ENCODE peak calls at places on chromosomes 1 and 21, in six cellular contexts. T is prostate gland, H is uterus, G is IMR-90, I is endothelial cell of umbilical vein, E is lower leg skin. W is an unnamed sample.
A peak's percentile ranks its signal among the peaks of the same experiment; 100 is the strongest.

GRCh38 chr1:34137411-34137810 is 27.6 kb downstream of the CSMD2 start:
- DNase-seq in T (no peak), H (no peak), G (no peak), I (no peak), E (no peak), W (no peak)

GRCh38 chr1:52667290-52667689 is 30.9 kb downstream of the COA7 start:
- DNase-seq in T (no peak), H (no peak), G (no peak), I (no peak), E (peak; percentile 7), W (no peak)

GRCh38 chr1:57843760-57844159 is 419.9 kb upstream of the DAB1 start:
- DNase-seq in T (no peak), H (no peak), G (no peak), I (no peak), E (no peak), W (no peak)

GRCh38 chr21:44934797-44935532 is 4.9 kb upstream of the SLX9 start:
- DNase-seq in T (no peak), H (no peak), G (no peak), I (no peak), E (no peak), W (peak; percentile 24)

GRCh38 chr1:151668090-151668489 is 48.5 kb downstream of the CELF3 start:
- DNase-seq in T (no peak), H (no peak), G (no peak), I (no peak), E (no peak), W (no peak)

GRCh38 chr1:111140680-111140967 is 601 bp downstream of the CEPT1 start:
- DNase-seq in T (peak; percentile 40), H (no peak), G (peak; percentile 36), I (peak; percentile 68), E (no peak), W (no peak)

GRCh38 chr1:246139745-246140182 is 367.3 kb downstream of the SMYD3 start:
- DNase-seq in T (no peak), H (no peak), G (peak; percentile 93), I (peak; percentile 69), E (no peak), W (no peak)

GRCh38 chr1:202981939-202982338 is 14.9 kb upstream of the CYB5R1 start:
- DNase-seq in T (no peak), H (no peak), G (no peak), I (no peak), E (no peak), W (no peak)

GRCh38 chr1:17056586-17056985 is 2.8 kb upstream of the SDHB start:
- DNase-seq in T (no peak), H (no peak), G (no peak), I (no peak), E (no peak), W (no peak)

GRCh38 chr1:1281533-1282321 is 1.5 kb downstream of the SCNN1D start:
- DNase-seq in T (peak; percentile 73), H (no peak), G (peak; percentile 81), I (peak; percentile 21), E (no peak), W (peak; percentile 80)

GRCh38 chr1:115041654-115042053 is 12.0 kb downstream of the TSHB start:
- DNase-seq in T (no peak), H (no peak), G (no peak), I (no peak), E (no peak), W (no peak)

GRCh38 chr1:111503585-111504060 is at the start of the genes ADORA3 and TMIGD3:
- DNase-seq in T (no peak), H (no peak), G (no peak), I (no peak), E (no peak), W (no peak)

GRCh38 chr1:235253219-235253640 is 74.7 kb downstream of the ARID4B start:
- DNase-seq in T (peak; percentile 33), H (peak; percentile 55), G (peak; percentile 72), I (peak; percentile 71), E (no peak), W (peak; percentile 61)

GRCh38 chr1:47495176-47495713 is 57.4 kb downstream of the FOXD2 start:
- DNase-seq in T (no peak), H (no peak), G (no peak), I (no peak), E (peak; percentile 45), W (no peak)

GRCh38 chr1:23592209-23592905 is 33.1 kb upstream of the ID3 start:
- DNase-seq in T (peak; percentile 27), H (no peak), G (no peak), I (no peak), E (no peak), W (no peak)

GRCh38 chr1:241357366-241358305 is 631 bp upstream of the RGS7 start:
- DNase-seq in T (no peak), H (no peak), G (no peak), I (peak; percentile 5), E (no peak), W (no peak)

GRCh38 chr1:41509270-41509671 is 24.8 kb upstream of the EDN2 start:
- DNase-seq in T (no peak), H (no peak), G (no peak), I (no peak), E (no peak), W (peak; percentile 35)

GRCh38 chr1:25140073-25140797 is 92.1 kb downstream of the SYF2 start:
- DNase-seq in T (no peak), H (no peak), G (no peak), I (no peak), E (no peak), W (peak; percentile 61)

GRCh38 chr1:116990612-116991151 is 10.9 kb upstream of the CD101 start:
- DNase-seq in T (peak; percentile 11), H (peak; percentile 31), G (peak; percentile 43), I (peak; percentile 89), E (peak; percentile 92), W (peak; percentile 84)

GRCh38 chr1:245971711-245972085 is 535.4 kb downstream of the SMYD3 start:
- DNase-seq in T (no peak), H (no peak), G (peak; percentile 54), I (no peak), E (no peak), W (no peak)

GRCh38 chr1:39890267-39890666 is 7.0 kb upstream of the TRIT1 start:
- DNase-seq in T (no peak), H (no peak), G (no peak), I (no peak), E (no peak), W (no peak)

GRCh38 chr1:160101717-160102522 is 3.5 kb upstream of the IGSF8 start:
- DNase-seq in T (no peak), H (no peak), G (peak; percentile 33), I (no peak), E (no peak), W (no peak)

GRCh38 chr1:162942903-162943567 is 82.1 kb upstream of the CCDC190 start:
- DNase-seq in T (no peak), H (no peak), G (peak; percentile 44), I (no peak), E (no peak), W (no peak)

GRCh38 chr1:42979037-42979432 is 20.4 kb upstream of the SLC2A1 start:
- DNase-seq in T (no peak), H (no peak), G (no peak), I (no peak), E (no peak), W (no peak)

GRCh38 chr1:154503898-154504297 is 1.7 kb upstream of the SHE start:
- DNase-seq in T (no peak), H (no peak), G (no peak), I (no peak), E (no peak), W (no peak)

GRCh38 chr1:173330149-173330951 is 123.2 kb upstream of the TNFSF4 start:
- DNase-seq in T (no peak), H (no peak), G (peak; percentile 83), I (peak; percentile 59), E (no peak), W (peak; percentile 13)

GRCh38 chr1:232302376-232303049 is 327.4 kb downstream of the SIPA1L2 start:
- DNase-seq in T (no peak), H (no peak), G (no peak), I (no peak), E (no peak), W (no peak)

GRCh38 chr21:42684109-42684916 is 30.9 kb downstream of the PDE9A start:
- DNase-seq in T (no peak), H (no peak), G (no peak), I (no peak), E (no peak), W (peak; percentile 69)

GRCh38 chr1:233326995-233327937 is at the start of gene MAP3K21:
- DNase-seq in T (peak; percentile 95), H (peak; percentile 60), G (no peak), I (peak; percentile 17), E (peak; percentile 96), W (peak; percentile 77)
- TF ChIP-seq POLR2A in T (peak; percentile 81), H (peak; percentile 54), G (no peak), I (no peak), E (no peak), W (no peak)

DNA sequence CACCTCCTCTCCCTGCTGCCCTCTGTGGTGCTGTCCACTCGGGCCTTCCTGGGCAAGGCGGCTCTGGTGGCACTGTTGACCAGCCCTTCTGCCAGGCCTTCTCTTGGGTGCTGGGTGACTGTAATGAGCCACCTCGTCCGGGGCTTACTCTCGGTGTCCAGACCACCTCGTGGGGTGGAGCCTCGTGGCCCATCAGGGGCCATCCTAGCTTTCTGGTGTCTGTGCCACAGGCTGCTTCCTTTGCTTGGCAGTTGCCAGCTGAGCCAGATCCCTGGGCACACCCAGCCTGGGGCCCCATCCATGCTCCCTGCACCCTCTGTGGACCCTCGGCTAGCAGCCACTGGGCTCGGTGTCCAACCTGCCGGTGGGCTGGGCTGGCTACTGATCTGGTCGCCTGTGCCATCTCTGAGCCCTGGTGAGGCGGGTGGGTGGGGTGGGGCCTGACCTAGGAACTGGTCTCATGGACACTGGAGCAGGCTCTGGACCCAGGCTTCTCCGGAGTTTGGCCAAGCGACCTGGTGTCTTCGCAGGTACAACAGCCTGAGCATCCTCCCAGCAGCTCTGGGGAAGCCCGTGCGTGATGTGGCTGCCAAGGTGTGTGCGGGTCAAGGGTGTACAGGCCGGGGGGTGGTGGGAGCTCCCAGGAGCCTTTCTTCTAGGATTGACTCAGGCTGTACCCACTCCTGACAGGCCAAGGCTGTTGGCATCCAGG is 1.4 kb downstream of the PRXL2B start:
- DNase-seq in T (no peak), H (no peak), G (no peak), I (no peak), E (no peak), W (no peak)
- H3K4me3 ChIP-seq in T (no peak overlapping the region), H (no peak overlapping the region), G (no peak overlapping the region), I (no peak overlapping the region), E (no peak overlapping the region), W (peak overlapping the region; percentile 86)

DNA sequence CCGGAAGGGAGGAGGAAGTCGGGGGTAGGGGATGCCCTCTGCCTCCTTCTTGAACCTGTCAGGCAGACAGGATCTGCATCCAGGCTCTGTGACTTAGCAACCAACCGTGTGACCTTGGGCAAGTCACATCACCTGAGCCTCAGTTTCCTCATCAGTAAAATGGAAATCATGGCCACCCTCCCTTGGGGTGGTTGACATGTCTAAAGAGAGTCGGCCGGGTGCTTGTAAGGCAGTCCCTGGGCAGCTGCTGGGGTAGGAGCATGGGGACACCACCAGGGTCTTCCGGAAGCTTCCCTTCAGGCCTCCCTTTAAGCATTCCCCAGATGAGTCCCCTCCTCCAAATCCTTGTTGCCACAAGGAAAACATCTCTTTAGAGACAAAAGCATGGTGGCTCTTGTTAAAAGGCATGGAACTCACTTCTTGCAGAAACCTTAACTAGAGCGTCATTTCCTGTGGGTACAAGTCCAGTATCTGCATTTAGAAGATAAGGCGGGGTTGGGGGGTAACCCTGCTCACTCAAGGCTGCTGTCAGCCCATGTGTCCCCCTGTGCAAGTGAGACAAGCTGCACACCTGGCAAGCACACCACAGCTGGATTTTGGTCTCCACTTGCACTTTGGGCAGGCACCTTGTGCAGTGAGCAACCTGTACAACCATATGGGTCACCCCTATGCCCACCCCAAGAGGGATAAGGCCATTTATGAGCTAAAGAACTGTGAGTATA is 10.4 kb downstream of the CLCNKB start:
- DNase-seq in T (no peak), H (no peak), G (no peak), I (no peak), E (no peak), W (no peak)
- TF ChIP-seq POLR2A in T (no peak), H (no peak), G (no peak), I (no peak), E (no peak), W (no peak)

GRCh38 chr1:6239213-6239752 is 3.5 kb upstream of the ICMT start:
- DNase-seq in T (no peak), H (no peak), G (no peak), I (no peak), E (no peak), W (no peak)
- H3K4me3 ChIP-seq in T (no peak overlapping the region), H (no peak overlapping the region), G (no peak overlapping the region), I (no peak overlapping the region), E (no peak overlapping the region), W (no peak overlapping the region)